ENCODE peak calls at places on chromosomes 12 and 14, in five cellular contexts. One of them, this sample, is unnamed.

GRCh38 chr12:116060765-116061164 is 216.7 kb downstream of the MED13L start:
- DNase-seq in IMR-90: peak
- DNase-seq in lung: no peak
- DNase-seq in H1: no peak
- DNase-seq in GM06990: peak
- DNase-seq in this sample: peak

GRCh38 chr12:122997343-122998250 is 17.1 kb downstream of the ARL6IP4 start:
- DNase-seq in IMR-90: no peak
- DNase-seq in lung: no peak
- DNase-seq in H1: no peak
- DNase-seq in GM06990: no peak
- DNase-seq in this sample: no peak

GRCh38 chr12:1250641-1251040 is 259.6 kb downstream of the ERC1 start:
- DNase-seq in IMR-90: no peak
- DNase-seq in lung: no peak
- DNase-seq in H1: no peak
- DNase-seq in GM06990: no peak
- DNase-seq in this sample: no peak

GRCh38 chr14:104708606-104709268 is 15.3 kb upstream of the ADSS1 start:
- DNase-seq in IMR-90: peak
- DNase-seq in lung: peak
- DNase-seq in H1: peak
- DNase-seq in GM06990: peak
- DNase-seq in this sample: peak

GRCh38 chr12:7645395-7646177 is 20.1 kb downstream of the APOBEC1 start:
- DNase-seq in IMR-90: peak
- DNase-seq in lung: no peak
- DNase-seq in H1: no peak
- DNase-seq in GM06990: no peak
- DNase-seq in this sample: peak

GRCh38 chr12:44117368-44117767 is 281.5 kb downstream of the TMEM117 start:
- DNase-seq in IMR-90: peak
- DNase-seq in lung: no peak
- DNase-seq in H1: no peak
- DNase-seq in GM06990: no peak
- DNase-seq in this sample: peak

GRCh38 chr14:64605926-64606685 is 56.3 kb downstream of the PPP1R36 start:
- DNase-seq in IMR-90: peak
- DNase-seq in lung: no peak
- DNase-seq in H1: peak
- DNase-seq in GM06990: no peak
- DNase-seq in this sample: no peak

GRCh38 chr14:69580009-69580577 is 5.4 kb upstream of the CCDC177 start:
- DNase-seq in IMR-90: peak
- DNase-seq in lung: no peak
- DNase-seq in H1: peak
- DNase-seq in GM06990: no peak
- DNase-seq in this sample: peak

GRCh38 chr12:7642876-7643309 is 22.8 kb downstream of the APOBEC1 start:
- DNase-seq in IMR-90: no peak
- DNase-seq in lung: no peak
- DNase-seq in H1: peak
- DNase-seq in GM06990: no peak
- DNase-seq in this sample: peak

GRCh38 chr12:111488271-111488670 is 82.5 kb downstream of the SH2B3 start:
- DNase-seq in IMR-90: peak
- DNase-seq in lung: no peak
- DNase-seq in H1: no peak
- DNase-seq in GM06990: no peak
- DNase-seq in this sample: no peak

GRCh38 chr14:104875811-104876210 is 10.7 kb downstream of the CEP170B start:
- DNase-seq in IMR-90: no peak
- DNase-seq in lung: no peak
- DNase-seq in H1: no peak
- DNase-seq in GM06990: no peak
- DNase-seq in this sample: no peak

GRCh38 chr14:81211844-81212243 is 8.9 kb downstream of the GTF2A1 start:
- DNase-seq in IMR-90: peak
- DNase-seq in lung: no peak
- DNase-seq in H1: no peak
- DNase-seq in GM06990: no peak
- DNase-seq in this sample: peak

GRCh38 chr14:74804219-74804825 is 41.2 kb downstream of the YLPM1 start:
- DNase-seq in IMR-90: peak
- DNase-seq in lung: no peak
- DNase-seq in H1: no peak
- DNase-seq in GM06990: no peak
- DNase-seq in this sample: peak

GRCh38 chr14:77238996-77239395 is 32.0 kb downstream of the NGB start:
- DNase-seq in IMR-90: no peak
- DNase-seq in lung: no peak
- DNase-seq in H1: no peak
- DNase-seq in GM06990: no peak
- DNase-seq in this sample: no peak

GRCh38 chr12:54141534-54142475 is 47.0 kb downstream of the SMUG1 start:
- DNase-seq in IMR-90: no peak
- DNase-seq in lung: no peak
- DNase-seq in H1: no peak
- DNase-seq in GM06990: no peak
- DNase-seq in this sample: no peak

GRCh38 chr12:86261142-86261541 is 5.0 kb upstream of the MGAT4C start:
- DNase-seq in IMR-90: peak
- DNase-seq in lung: no peak
- DNase-seq in H1: no peak
- DNase-seq in GM06990: no peak
- DNase-seq in this sample: no peak

GRCh38 chr12:65965358-65965757 is 141.1 kb downstream of the HMGA2 start:
- DNase-seq in IMR-90: peak
- DNase-seq in lung: no peak
- DNase-seq in H1: no peak
- DNase-seq in GM06990: no peak
- DNase-seq in this sample: no peak

GRCh38 chr12:116458492-116458891 is 100.7 kb upstream of the MAP1LC3B2 start:
- DNase-seq in IMR-90: no peak
- DNase-seq in lung: no peak
- DNase-seq in H1: no peak
- DNase-seq in GM06990: peak
- DNase-seq in this sample: no peak

GRCh38 chr14:47200740-47201139 is 474.7 kb downstream of the MDGA2 start:
- DNase-seq in IMR-90: no peak
- DNase-seq in lung: no peak
- DNase-seq in H1: no peak
- DNase-seq in GM06990: no peak
- DNase-seq in this sample: no peak

GRCh38 chr14:73744874-73745529 is 30.8 kb upstream of the PNMA1 start:
- DNase-seq in IMR-90: no peak
- DNase-seq in lung: peak
- DNase-seq in H1: no peak
- DNase-seq in GM06990: no peak
- DNase-seq in this sample: no peak

GRCh38 chr12:75986001-75986739 is 45.4 kb downstream of the PHLDA1 start:
- DNase-seq in IMR-90: peak
- DNase-seq in lung: no peak
- DNase-seq in H1: no peak
- DNase-seq in GM06990: no peak
- DNase-seq in this sample: peak

GRCh38 chr14:99408971-99409289 is 71.7 kb downstream of the SETD3 start:
- DNase-seq in IMR-90: no peak
- DNase-seq in lung: no peak
- DNase-seq in H1: no peak
- DNase-seq in GM06990: no peak
- DNase-seq in this sample: no peak

GRCh38 chr14:36099619-36100018 is 76.9 kb downstream of the PTCSC3 start:
- DNase-seq in IMR-90: no peak
- DNase-seq in lung: no peak
- DNase-seq in H1: no peak
- DNase-seq in GM06990: no peak
- DNase-seq in this sample: no peak

GRCh38 chr12:6492838-6493579 is at the start of gene MRPL51:
- DNase-seq in IMR-90: peak
- DNase-seq in lung: peak
- DNase-seq in H1: peak
- DNase-seq in GM06990: peak
- DNase-seq in this sample: peak

GRCh38 chr12:6494351-6494743 is 445 bp downstream of the NCAPD2 start:
- DNase-seq in IMR-90: no peak
- DNase-seq in lung: no peak
- DNase-seq in H1: no peak
- DNase-seq in GM06990: no peak
- DNase-seq in this sample: no peak

GRCh38 chr12:6494968-6495367 is 1.1 kb downstream of the NCAPD2 start:
- DNase-seq in IMR-90: no peak
- DNase-seq in lung: no peak
- DNase-seq in H1: no peak
- DNase-seq in GM06990: no peak
- DNase-seq in this sample: no peak

GRCh38 chr12:6489449-6489848 is 3.6 kb downstream of the MRPL51 start:
- DNase-seq in IMR-90: no peak
- DNase-seq in lung: no peak
- DNase-seq in H1: no peak
- DNase-seq in GM06990: no peak
- DNase-seq in this sample: no peak

DNA sequence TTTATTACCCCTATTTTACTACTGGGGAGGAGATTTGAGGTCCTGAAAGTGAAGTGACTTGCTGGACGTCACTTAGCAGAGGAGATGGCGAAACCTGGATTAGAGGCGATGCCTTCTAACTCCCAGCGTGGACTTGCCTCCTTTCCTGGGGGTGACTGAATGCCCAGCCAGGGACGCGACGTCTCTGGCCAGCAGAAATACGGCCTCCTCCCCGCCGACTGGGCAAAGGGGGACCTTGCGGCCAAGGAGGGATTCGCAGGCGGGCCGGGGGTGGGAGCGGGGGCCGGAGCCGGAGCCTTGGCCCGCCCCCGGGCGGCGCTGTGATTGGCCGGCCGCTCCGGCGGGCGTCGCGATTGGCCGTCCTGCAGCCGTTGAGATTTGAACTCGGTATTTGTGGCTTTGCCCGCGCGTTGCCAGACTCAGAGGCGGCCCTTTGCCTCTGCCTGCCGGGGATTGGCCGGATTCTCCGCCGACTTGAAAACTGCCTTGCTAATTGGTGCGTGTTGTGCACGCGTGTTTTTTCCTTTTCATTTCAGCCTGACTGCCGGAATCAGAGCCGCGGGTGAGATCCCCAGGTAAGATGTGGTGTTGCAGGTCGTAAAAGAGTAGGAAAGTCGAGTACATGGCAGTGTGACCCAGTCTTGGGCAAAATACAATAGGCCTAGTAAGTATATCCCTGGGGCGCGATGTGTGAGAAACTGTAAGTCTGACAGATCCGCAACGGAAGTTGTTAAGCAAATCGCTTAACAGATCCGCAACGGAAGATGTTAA is at the start of gene NCAPD2:
- DNase-seq in IMR-90: peak
- DNase-seq in lung: peak
- DNase-seq in H1: peak
- DNase-seq in GM06990: peak
- DNase-seq in this sample: peak
- TF ChIP-seq CTCF in IMR-90: no peak
- TF ChIP-seq CTCF in lung: no peak
- TF ChIP-seq CTCF in H1: no peak
- TF ChIP-seq CTCF in GM06990: no peak
- TF ChIP-seq CTCF in this sample: no peak

DNA sequence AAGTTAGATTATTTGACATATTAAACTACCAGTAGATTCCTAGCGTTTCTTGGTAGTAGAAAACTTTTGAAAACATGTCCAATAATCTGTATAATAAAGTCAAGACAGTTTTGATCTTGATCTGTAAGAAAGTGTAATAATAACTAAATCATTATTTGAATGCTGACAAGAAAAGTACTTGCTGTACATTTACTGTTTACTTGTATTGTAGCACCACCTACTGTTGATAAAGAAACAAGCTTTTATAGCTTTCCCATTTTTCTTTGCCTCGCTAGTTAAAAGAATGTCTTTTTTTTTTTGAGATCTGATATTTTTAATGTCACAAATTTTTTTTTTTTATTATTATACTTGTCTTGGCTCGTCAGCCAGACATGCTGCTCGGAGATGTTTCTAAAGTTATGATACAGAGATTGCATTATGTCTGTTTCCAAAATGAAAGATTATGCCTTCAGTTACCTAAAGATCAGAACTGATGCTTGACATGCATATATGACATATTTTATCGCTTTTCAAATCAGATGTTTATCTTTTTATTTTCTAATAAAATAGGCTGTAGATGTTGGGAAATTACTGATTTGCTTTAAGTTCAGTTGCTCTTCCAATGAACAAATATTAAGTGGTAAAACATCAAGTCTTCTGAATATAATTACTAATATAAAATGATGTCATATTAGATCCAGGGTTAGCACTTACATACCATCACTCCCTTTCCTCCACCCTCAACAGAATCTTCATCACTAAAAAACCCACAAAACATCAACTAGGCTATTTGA is 140.5 kb downstream of the AKAP6 start:
- DNase-seq in IMR-90: peak
- DNase-seq in lung: no peak
- DNase-seq in H1: no peak
- DNase-seq in GM06990: no peak
- DNase-seq in this sample: peak
- TF ChIP-seq CTCF in IMR-90: peak
- TF ChIP-seq CTCF in lung: no peak
- TF ChIP-seq CTCF in H1: no peak
- TF ChIP-seq CTCF in GM06990: peak
- TF ChIP-seq CTCF in this sample: peak

GRCh38 chr12:52132754-52133161 is 53.3 kb downstream of the SMIM41 start:
- DNase-seq in IMR-90: no peak
- DNase-seq in lung: no peak
- DNase-seq in H1: no peak
- DNase-seq in GM06990: no peak
- DNase-seq in this sample: no peak
- TF ChIP-seq CTCF in IMR-90: no peak
- TF ChIP-seq CTCF in lung: no peak
- TF ChIP-seq CTCF in H1: no peak
- TF ChIP-seq CTCF in GM06990: no peak
- TF ChIP-seq CTCF in this sample: no peak

DNA sequence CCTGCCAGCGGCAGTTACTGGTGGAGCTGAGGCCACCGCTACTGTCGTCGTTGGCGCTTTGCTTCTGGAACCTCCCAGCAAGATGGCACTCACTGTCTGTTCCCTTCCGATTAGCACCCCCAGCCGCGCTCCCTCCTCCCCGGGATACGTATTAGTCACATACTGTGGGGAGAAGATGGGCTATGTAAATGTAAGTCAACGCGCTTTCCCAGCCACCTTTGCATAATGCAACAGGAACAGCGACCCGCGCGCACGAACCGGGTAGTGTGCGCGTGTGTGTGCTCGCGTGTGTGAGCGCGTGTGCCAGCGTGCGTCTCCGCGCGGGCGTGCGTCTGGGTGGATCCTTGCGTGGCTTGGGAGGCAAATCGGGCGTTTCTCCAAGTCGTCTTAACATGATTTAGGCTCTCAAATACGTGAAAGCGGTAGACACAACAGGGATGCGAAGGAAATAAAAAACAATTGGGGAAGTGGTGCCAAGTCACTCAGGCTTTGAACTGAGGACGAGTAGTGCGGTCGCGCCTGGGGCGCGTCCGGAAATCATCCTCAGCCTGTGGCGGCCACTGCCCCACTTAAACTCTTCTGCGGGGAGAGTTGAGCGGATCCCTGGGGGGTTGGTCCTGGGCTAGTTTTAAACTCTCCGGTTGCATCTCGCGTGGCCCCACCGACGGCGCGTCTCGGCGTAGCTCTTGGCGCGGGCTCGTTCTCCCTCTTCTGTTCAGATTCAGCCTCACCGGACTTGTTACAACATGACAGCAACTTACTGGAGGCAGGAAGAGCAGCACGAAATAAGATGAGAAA is 1.8 kb downstream of the FLRT2 start:
- DNase-seq in IMR-90: peak
- DNase-seq in lung: peak
- DNase-seq in H1: peak
- DNase-seq in GM06990: no peak
- DNase-seq in this sample: no peak
- TF ChIP-seq CTCF in IMR-90: peak
- TF ChIP-seq CTCF in lung: no peak
- TF ChIP-seq CTCF in H1: no peak
- TF ChIP-seq CTCF in GM06990: no peak
- TF ChIP-seq CTCF in this sample: no peak

This sample was measured in GM12865.